ENCODE peak calls at places on chromosomes 6 and 20, in ten cellular contexts. One of them, this sample, is unnamed.

GRCh38 chr6:10347561-10348327 is 67.1 kb downstream of the TFAP2A start:
- DNase-seq in psoas muscle: no peak
- DNase-seq in cardiac muscle cell: no peak
- DNase-seq in fibroblast of pulmonary artery: no peak
- DNase-seq in upper lobe of right lung: no peak
- DNase-seq in heart right ventricle: no peak
- DNase-seq in lower leg skin: peak; percentile 56
- DNase-seq in AG09309: peak; percentile 32
- DNase-seq in A549: peak; percentile 36
- DNase-seq in lung: no peak
- DNase-seq in this sample: no peak

GRCh38 chr20:2697768-2698167 is 5.2 kb downstream of the EBF4 start:
- DNase-seq in psoas muscle: no peak
- DNase-seq in A549: no peak
- DNase-seq in cardiac muscle cell: no peak
- DNase-seq in heart right ventricle: no peak
- DNase-seq in fibroblast of pulmonary artery: no peak
- DNase-seq in AG09309: no peak
- DNase-seq in lung: peak; percentile 22
- DNase-seq in upper lobe of right lung: no peak
- DNase-seq in lower leg skin: no peak
- DNase-seq in this sample: no peak

GRCh38 chr6:92756912-92757311 is 662.4 kb downstream of the EPHA7 start:
- DNase-seq in lung: no peak
- DNase-seq in heart right ventricle: no peak
- DNase-seq in AG09309: no peak
- DNase-seq in lower leg skin: no peak
- DNase-seq in cardiac muscle cell: no peak
- DNase-seq in A549: no peak
- DNase-seq in psoas muscle: no peak
- DNase-seq in fibroblast of pulmonary artery: peak; percentile 11
- DNase-seq in upper lobe of right lung: no peak
- DNase-seq in this sample: no peak

GRCh38 chr20:1528811-1529210 is 28.7 kb downstream of the SIRPD start:
- DNase-seq in psoas muscle: no peak
- DNase-seq in AG09309: no peak
- DNase-seq in A549: no peak
- DNase-seq in lower leg skin: no peak
- DNase-seq in heart right ventricle: no peak
- DNase-seq in upper lobe of right lung: no peak
- DNase-seq in cardiac muscle cell: no peak
- DNase-seq in lung: no peak
- DNase-seq in fibroblast of pulmonary artery: peak; percentile 26
- DNase-seq in this sample: no peak

GRCh38 chr6:83429857-83430605 is 820 bp downstream of the ME1 start:
- DNase-seq in A549: no peak
- DNase-seq in lower leg skin: no peak
- DNase-seq in AG09309: no peak
- DNase-seq in upper lobe of right lung: peak; percentile 67
- DNase-seq in fibroblast of pulmonary artery: peak; percentile 45
- DNase-seq in heart right ventricle: no peak
- DNase-seq in cardiac muscle cell: peak; percentile 60
- DNase-seq in lung: peak; percentile 55
- DNase-seq in psoas muscle: no peak
- DNase-seq in this sample: peak; percentile 42

GRCh38 chr6:119454694-119455093 is 105.1 kb upstream of the MAN1A1 start:
- DNase-seq in AG09309: no peak
- DNase-seq in fibroblast of pulmonary artery: peak; percentile 30
- DNase-seq in lung: no peak
- DNase-seq in A549: no peak
- DNase-seq in cardiac muscle cell: no peak
- DNase-seq in upper lobe of right lung: no peak
- DNase-seq in lower leg skin: peak; percentile 66
- DNase-seq in psoas muscle: no peak
- DNase-seq in heart right ventricle: no peak
- DNase-seq in this sample: peak; percentile 71

GRCh38 chr6:5764401-5764955 is 242.2 kb downstream of the NRN1 start:
- DNase-seq in psoas muscle: peak; percentile 79
- DNase-seq in heart right ventricle: peak; percentile 80
- DNase-seq in lung: no peak
- DNase-seq in fibroblast of pulmonary artery: no peak
- DNase-seq in cardiac muscle cell: no peak
- DNase-seq in A549: no peak
- DNase-seq in AG09309: no peak
- DNase-seq in lower leg skin: peak; percentile 49
- DNase-seq in upper lobe of right lung: no peak
- DNase-seq in this sample: peak; percentile 49

GRCh38 chr20:31691646-31692275 is 30.9 kb downstream of the BCL2L1 start:
- DNase-seq in lower leg skin: no peak
- DNase-seq in cardiac muscle cell: no peak
- DNase-seq in AG09309: peak; percentile 52
- DNase-seq in lung: no peak
- DNase-seq in fibroblast of pulmonary artery: no peak
- DNase-seq in heart right ventricle: no peak
- DNase-seq in upper lobe of right lung: no peak
- DNase-seq in A549: no peak
- DNase-seq in psoas muscle: no peak
- DNase-seq in this sample: peak; percentile 22

GRCh38 chr6:116992546-116992945 is 115.5 kb downstream of the RFX6 start:
- DNase-seq in psoas muscle: no peak
- DNase-seq in heart right ventricle: no peak
- DNase-seq in fibroblast of pulmonary artery: no peak
- DNase-seq in lower leg skin: no peak
- DNase-seq in upper lobe of right lung: no peak
- DNase-seq in AG09309: no peak
- DNase-seq in cardiac muscle cell: no peak
- DNase-seq in A549: no peak
- DNase-seq in lung: no peak
- DNase-seq in this sample: no peak

GRCh38 chr6:105326838-105327745 is 75.8 kb downstream of the PREP start:
- DNase-seq in psoas muscle: peak; percentile 54
- DNase-seq in lung: no peak
- DNase-seq in AG09309: no peak
- DNase-seq in A549: no peak
- DNase-seq in lower leg skin: no peak
- DNase-seq in heart right ventricle: peak; percentile 32
- DNase-seq in upper lobe of right lung: no peak
- DNase-seq in cardiac muscle cell: no peak
- DNase-seq in fibroblast of pulmonary artery: peak; percentile 14
- DNase-seq in this sample: peak; percentile 22

GRCh38 chr20:35009665-35010328 is 54.1 kb downstream of the MYH7B start:
- DNase-seq in upper lobe of right lung: no peak
- DNase-seq in cardiac muscle cell: no peak
- DNase-seq in A549: no peak
- DNase-seq in fibroblast of pulmonary artery: no peak
- DNase-seq in psoas muscle: no peak
- DNase-seq in lung: no peak
- DNase-seq in heart right ventricle: no peak
- DNase-seq in lower leg skin: no peak
- DNase-seq in AG09309: no peak
- DNase-seq in this sample: no peak

GRCh38 chr20:63409834-63410435 is 48.8 kb upstream of the CHRNA4 start:
- DNase-seq in lung: no peak
- DNase-seq in AG09309: no peak
- DNase-seq in A549: no peak
- DNase-seq in lower leg skin: no peak
- DNase-seq in fibroblast of pulmonary artery: no peak
- DNase-seq in cardiac muscle cell: no peak
- DNase-seq in upper lobe of right lung: no peak
- DNase-seq in heart right ventricle: no peak
- DNase-seq in psoas muscle: no peak
- DNase-seq in this sample: no peak

DNA sequence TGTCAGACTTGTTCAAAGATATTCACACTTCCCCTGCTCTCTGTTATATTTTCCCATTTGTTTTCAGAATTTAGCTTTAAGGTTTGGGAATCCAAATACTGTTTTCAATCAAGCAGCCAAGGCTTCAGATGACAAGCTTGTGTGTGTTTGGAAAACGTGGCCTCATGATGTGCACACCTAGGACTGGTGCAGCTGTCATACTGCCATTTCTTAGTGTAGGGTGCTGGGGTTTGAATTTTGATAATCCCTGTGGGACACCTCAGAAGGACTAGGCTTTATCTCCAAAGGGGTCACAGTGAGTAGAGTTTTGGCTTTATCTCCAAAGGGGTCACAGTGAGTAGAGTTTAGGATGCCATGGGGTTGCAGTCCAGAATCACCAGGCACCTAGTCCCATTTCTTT is 65.3 kb upstream of the JAG1 start:
- DNase-seq in psoas muscle: no peak
- DNase-seq in AG09309: no peak
- DNase-seq in lower leg skin: no peak
- DNase-seq in upper lobe of right lung: no peak
- DNase-seq in fibroblast of pulmonary artery: no peak
- DNase-seq in heart right ventricle: no peak
- DNase-seq in A549: no peak
- DNase-seq in lung: no peak
- DNase-seq in cardiac muscle cell: no peak
- DNase-seq in this sample: no peak
- H3K4me3 ChIP-seq in psoas muscle: peak overlapping the region; percentile 46
- H3K4me3 ChIP-seq in AG09309: no peak overlapping the region
- H3K4me3 ChIP-seq in lower leg skin: no peak overlapping the region
- H3K4me3 ChIP-seq in upper lobe of right lung: peak overlapping the region; percentile 39
- H3K4me3 ChIP-seq in fibroblast of pulmonary artery: peak overlapping the region; percentile 37
- H3K4me3 ChIP-seq in heart right ventricle: peak overlapping the region; percentile 3
- H3K4me3 ChIP-seq in A549: no peak overlapping the region
- H3K4me3 ChIP-seq in lung: no peak overlapping the region
- H3K4me3 ChIP-seq in cardiac muscle cell: no peak overlapping the region
- H3K4me3 ChIP-seq in this sample: peak overlapping the region; percentile 1

GRCh38 chr20:25195014-25195961 is at the start of gene ENTPD6:
- DNase-seq in lung: peak; percentile 91
- DNase-seq in A549: peak; percentile 98
- DNase-seq in AG09309: no peak
- DNase-seq in cardiac muscle cell: peak; percentile 93
- DNase-seq in upper lobe of right lung: peak; percentile 96
- DNase-seq in psoas muscle: peak; percentile 96
- DNase-seq in fibroblast of pulmonary artery: peak; percentile 84
- DNase-seq in heart right ventricle: peak; percentile 92
- DNase-seq in lower leg skin: peak; percentile 84
- DNase-seq in this sample: peak; percentile 82
- TF ChIP-seq CTCF in lung: no peak
- TF ChIP-seq CTCF in A549: peak; percentile 46
- TF ChIP-seq CTCF in AG09309: peak; percentile 15
- TF ChIP-seq CTCF in cardiac muscle cell: peak; percentile 36
- TF ChIP-seq CTCF in upper lobe of right lung: peak; percentile 18
- TF ChIP-seq CTCF in psoas muscle: no peak
- TF ChIP-seq CTCF in fibroblast of pulmonary artery: peak; percentile 23
- TF ChIP-seq CTCF in heart right ventricle: no peak
- TF ChIP-seq CTCF in lower leg skin: no peak
- TF ChIP-seq CTCF in this sample: peak; percentile 30

GRCh38 chr6:79869600-79870084 is 77.7 kb downstream of the ELOVL4 start:
- DNase-seq in AG09309: peak; percentile 2
- DNase-seq in heart right ventricle: peak; percentile 60
- DNase-seq in lower leg skin: peak; percentile 52
- DNase-seq in A549: peak; percentile 52
- DNase-seq in cardiac muscle cell: peak; percentile 89
- DNase-seq in lung: peak; percentile 77
- DNase-seq in upper lobe of right lung: peak; percentile 89
- DNase-seq in psoas muscle: peak; percentile 84
- DNase-seq in fibroblast of pulmonary artery: peak; percentile 75
- DNase-seq in this sample: peak; percentile 62
- H3K4me3 ChIP-seq in AG09309: no peak overlapping the region
- H3K4me3 ChIP-seq in heart right ventricle: no peak overlapping the region
- H3K4me3 ChIP-seq in lower leg skin: no peak overlapping the region
- H3K4me3 ChIP-seq in A549: peak overlapping the region; percentile 29
- H3K4me3 ChIP-seq in cardiac muscle cell: no peak overlapping the region
- H3K4me3 ChIP-seq in lung: no peak overlapping the region
- H3K4me3 ChIP-seq in upper lobe of right lung: peak overlapping the region; percentile 23
- H3K4me3 ChIP-seq in psoas muscle: peak overlapping the region; percentile 46
- H3K4me3 ChIP-seq in fibroblast of pulmonary artery: peak overlapping the region; percentile 16
- H3K4me3 ChIP-seq in this sample: peak overlapping the region; percentile 45

DNA sequence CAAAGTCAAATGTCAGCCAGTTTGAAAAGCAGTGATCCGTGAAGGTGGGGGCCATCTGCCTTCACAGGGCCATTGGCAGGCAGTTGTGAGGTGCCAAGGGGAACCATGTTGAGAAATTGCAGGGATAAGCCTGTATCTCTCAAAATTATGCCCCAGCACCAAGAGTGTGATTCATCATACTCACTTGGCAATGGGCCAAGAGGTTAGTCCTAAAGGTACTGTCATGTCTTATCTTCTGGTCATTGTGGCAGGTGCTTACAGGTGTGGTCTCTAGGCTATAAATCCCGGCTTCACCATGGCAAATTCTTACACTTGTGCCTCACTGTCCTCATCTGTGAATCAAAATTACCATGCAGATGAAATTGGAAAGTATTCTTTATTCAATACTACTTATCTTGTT is 150.7 kb upstream of the LAMP5 start:
- DNase-seq in psoas muscle: no peak
- DNase-seq in lung: no peak
- DNase-seq in A549: no peak
- DNase-seq in lower leg skin: no peak
- DNase-seq in fibroblast of pulmonary artery: no peak
- DNase-seq in AG09309: no peak
- DNase-seq in upper lobe of right lung: no peak
- DNase-seq in heart right ventricle: no peak
- DNase-seq in cardiac muscle cell: no peak
- DNase-seq in this sample: no peak
- TF ChIP-seq CTCF in psoas muscle: no peak
- TF ChIP-seq CTCF in lung: no peak
- TF ChIP-seq CTCF in A549: no peak
- TF ChIP-seq CTCF in lower leg skin: no peak
- TF ChIP-seq CTCF in fibroblast of pulmonary artery: no peak
- TF ChIP-seq CTCF in AG09309: no peak
- TF ChIP-seq CTCF in upper lobe of right lung: no peak
- TF ChIP-seq CTCF in heart right ventricle: no peak
- TF ChIP-seq CTCF in cardiac muscle cell: no peak
- TF ChIP-seq CTCF in this sample: no peak

DNA sequence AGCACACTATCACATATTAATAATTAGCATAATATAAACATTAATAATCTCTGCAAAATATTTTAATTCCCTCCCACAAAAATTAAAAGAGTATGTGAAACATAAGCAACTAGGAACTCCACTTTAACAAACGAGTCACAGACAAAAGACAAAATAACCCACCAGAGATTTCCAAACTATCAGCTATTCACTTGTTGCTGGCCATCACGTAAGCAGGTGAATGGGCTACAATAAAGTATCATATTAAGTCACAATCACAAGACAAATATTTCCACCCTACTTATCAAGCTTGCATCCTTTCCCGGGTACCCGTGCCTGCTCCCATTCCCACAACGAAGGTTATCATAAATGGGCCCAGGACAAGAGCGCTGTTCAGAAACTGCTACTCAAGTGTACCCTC is 2.5 kb downstream of the HDAC2 start:
- DNase-seq in A549: no peak
- DNase-seq in fibroblast of pulmonary artery: no peak
- DNase-seq in upper lobe of right lung: no peak
- DNase-seq in AG09309: no peak
- DNase-seq in heart right ventricle: no peak
- DNase-seq in lower leg skin: no peak
- DNase-seq in psoas muscle: no peak
- DNase-seq in cardiac muscle cell: no peak
- DNase-seq in lung: no peak
- DNase-seq in this sample: no peak
- H3K4me3 ChIP-seq in A549: no peak overlapping the region
- H3K4me3 ChIP-seq in fibroblast of pulmonary artery: peak overlapping the region; percentile 92
- H3K4me3 ChIP-seq in upper lobe of right lung: no peak overlapping the region
- H3K4me3 ChIP-seq in AG09309: no peak overlapping the region
- H3K4me3 ChIP-seq in heart right ventricle: no peak overlapping the region
- H3K4me3 ChIP-seq in lower leg skin: no peak overlapping the region
- H3K4me3 ChIP-seq in psoas muscle: peak overlapping the region; percentile 96
- H3K4me3 ChIP-seq in cardiac muscle cell: peak overlapping the region; percentile 96
- H3K4me3 ChIP-seq in lung: no peak overlapping the region
- H3K4me3 ChIP-seq in this sample: peak overlapping the region; percentile 15